ENCODE peak calls at places on chromosomes 2 and 18, in four cellular contexts. One of them, this sample, is unnamed. For H3K4me1, the result is how much of the 10 kb centered on the place peaks cover.

GRCh38 chr2:170716851-170717598 is 1.9 kb downstream of the SP5 start:
- DNase-seq in adrenal gland: no peak
- DNase-seq in cardiac muscle cell: peak
- DNase-seq in ascending aorta: peak
- DNase-seq in this sample: peak

GRCh38 chr2:197108758-197109157 is 182.3 kb upstream of the PGAP1 start:
- DNase-seq in adrenal gland: peak
- DNase-seq in cardiac muscle cell: no peak
- DNase-seq in ascending aorta: peak
- DNase-seq in this sample: peak

GRCh38 chr2:134866498-134867099 is 28.2 kb downstream of the ACMSD start:
- DNase-seq in adrenal gland: no peak
- DNase-seq in cardiac muscle cell: no peak
- DNase-seq in ascending aorta: no peak
- DNase-seq in this sample: no peak

GRCh38 chr2:127145255-127145899 is 38.4 kb upstream of the BIN1 start:
- DNase-seq in adrenal gland: peak
- DNase-seq in cardiac muscle cell: no peak
- DNase-seq in ascending aorta: no peak
- DNase-seq in this sample: no peak

GRCh38 chr2:13968811-13969210 is 663.7 kb upstream of the LRATD1 start:
- DNase-seq in adrenal gland: no peak
- DNase-seq in cardiac muscle cell: no peak
- DNase-seq in ascending aorta: no peak
- DNase-seq in this sample: no peak

GRCh38 chr2:218168016-218168415 is 1.3 kb upstream of the CXCR1 start:
- DNase-seq in adrenal gland: no peak
- DNase-seq in cardiac muscle cell: no peak
- DNase-seq in ascending aorta: no peak
- DNase-seq in this sample: no peak

GRCh38 chr18:49723648-49724180 is 89.6 kb downstream of the ACAA2 start:
- DNase-seq in adrenal gland: no peak
- DNase-seq in cardiac muscle cell: no peak
- DNase-seq in ascending aorta: no peak
- DNase-seq in this sample: peak

GRCh38 chr2:120943403-120944034 is 207.9 kb downstream of the GLI2 start:
- DNase-seq in adrenal gland: no peak
- DNase-seq in cardiac muscle cell: no peak
- DNase-seq in ascending aorta: no peak
- DNase-seq in this sample: no peak

GRCh38 chr2:232870766-232871371 is 805 bp downstream of the SNORC start:
- DNase-seq in adrenal gland: peak
- DNase-seq in cardiac muscle cell: no peak
- DNase-seq in ascending aorta: no peak
- DNase-seq in this sample: no peak

GRCh38 chr18:23575309-23575651 is 11.0 kb downstream of the NPC1 start:
- DNase-seq in adrenal gland: no peak
- DNase-seq in cardiac muscle cell: no peak
- DNase-seq in ascending aorta: no peak
- DNase-seq in this sample: no peak

GRCh38 chr2:202237787-202238233 is 587 bp downstream of the SUMO1 start:
- DNase-seq in adrenal gland: peak
- DNase-seq in cardiac muscle cell: peak
- DNase-seq in ascending aorta: peak
- DNase-seq in this sample: peak

GRCh38 chr2:51490576-51491234 is 458.8 kb upstream of the NRXN1 start:
- DNase-seq in adrenal gland: no peak
- DNase-seq in cardiac muscle cell: no peak
- DNase-seq in ascending aorta: no peak
- DNase-seq in this sample: no peak

GRCh38 chr2:60837123-60837522 is 44.3 kb upstream of the REL start:
- DNase-seq in adrenal gland: no peak
- DNase-seq in cardiac muscle cell: no peak
- DNase-seq in ascending aorta: no peak
- DNase-seq in this sample: no peak

GRCh38 chr18:47413327-47413726 is 161.9 kb upstream of the SKOR2 start:
- DNase-seq in adrenal gland: no peak
- DNase-seq in cardiac muscle cell: no peak
- DNase-seq in ascending aorta: no peak
- DNase-seq in this sample: peak

GRCh38 chr2:28544915-28545589 is 49.2 kb downstream of the PLB1 start:
- DNase-seq in adrenal gland: peak
- DNase-seq in cardiac muscle cell: no peak
- DNase-seq in ascending aorta: no peak
- DNase-seq in this sample: peak

GRCh38 chr2:206556357-206556949 is 85.8 kb upstream of the FAM237A start:
- DNase-seq in adrenal gland: no peak
- DNase-seq in cardiac muscle cell: peak
- DNase-seq in ascending aorta: no peak
- DNase-seq in this sample: no peak

GRCh38 chr2:228600265-228600664 is 418.8 kb upstream of the SPHKAP start:
- DNase-seq in adrenal gland: no peak
- DNase-seq in cardiac muscle cell: no peak
- DNase-seq in ascending aorta: no peak
- DNase-seq in this sample: no peak

GRCh38 chr2:201059961-201060525 is 11.4 kb downstream of the HYCC2 start:
- DNase-seq in adrenal gland: no peak
- DNase-seq in cardiac muscle cell: no peak
- DNase-seq in ascending aorta: no peak
- DNase-seq in this sample: no peak

GRCh38 chr2:200483729-200484198 is 26.1 kb downstream of the KCTD18 start:
- DNase-seq in adrenal gland: peak
- DNase-seq in cardiac muscle cell: peak
- DNase-seq in ascending aorta: no peak
- DNase-seq in this sample: peak

GRCh38 chr2:212032536-212033219 is 505.9 kb downstream of the ERBB4 start:
- DNase-seq in adrenal gland: no peak
- DNase-seq in cardiac muscle cell: no peak
- DNase-seq in ascending aorta: no peak
- DNase-seq in this sample: no peak

DNA sequence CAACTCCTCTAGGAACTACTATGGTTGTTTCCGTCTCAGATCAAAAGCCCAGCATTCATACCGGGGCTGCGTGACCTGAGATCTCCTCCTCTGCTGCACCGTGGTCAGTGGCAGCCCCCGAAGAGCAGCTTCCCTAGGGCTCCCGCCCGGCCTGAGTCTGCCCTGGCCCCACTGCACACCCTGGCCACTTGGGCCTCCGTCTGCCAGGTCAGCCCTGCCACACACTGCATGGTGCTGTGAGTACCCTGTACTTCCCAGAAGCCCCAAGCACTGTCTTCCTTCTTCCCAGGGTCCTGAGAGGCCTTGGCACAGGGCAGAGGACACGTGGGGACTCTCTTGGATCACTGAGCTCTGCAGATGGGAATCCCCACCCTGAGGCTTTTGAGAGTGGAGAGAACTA is 81.5 kb upstream of the GPC1 start:
- DNase-seq in adrenal gland: no peak
- DNase-seq in cardiac muscle cell: no peak
- DNase-seq in ascending aorta: no peak
- DNase-seq in this sample: no peak
- H3K4me3 ChIP-seq in adrenal gland: no peak
- H3K4me3 ChIP-seq in cardiac muscle cell: no peak
- H3K4me3 ChIP-seq in ascending aorta: no peak
- H3K4me3 ChIP-seq in this sample: no peak

DNA sequence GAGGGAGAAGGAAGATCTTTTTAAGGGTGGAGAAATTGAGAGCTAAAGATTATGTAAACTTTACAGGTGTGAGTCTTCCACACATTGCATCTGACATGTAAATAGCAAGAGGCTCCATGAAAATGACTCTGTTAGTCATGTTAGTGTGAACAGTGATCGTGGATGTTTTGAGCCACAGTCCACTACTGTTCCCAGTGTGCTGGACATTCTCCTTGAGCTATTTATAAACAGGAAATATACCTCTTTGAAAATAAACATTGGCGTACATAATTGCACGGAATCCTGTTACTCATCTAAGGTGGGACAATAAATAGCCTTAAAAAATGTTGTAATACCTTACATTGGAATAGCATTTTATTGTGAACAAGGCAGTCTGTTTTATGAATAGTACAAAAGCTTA is 37.0 kb downstream of the LIMS1 start:
- DNase-seq in adrenal gland: no peak
- DNase-seq in cardiac muscle cell: no peak
- DNase-seq in ascending aorta: no peak
- DNase-seq in this sample: no peak
- H3K4me1 ChIP-seq in adrenal gland: under half
- H3K4me1 ChIP-seq in cardiac muscle cell: under half
- H3K4me1 ChIP-seq in ascending aorta: under half
- H3K4me1 ChIP-seq in this sample: under half

GRCh38 chr2:71336384-71336783 is 4.8 kb downstream of the ZNF638 start:
- DNase-seq in adrenal gland: no peak
- DNase-seq in cardiac muscle cell: no peak
- DNase-seq in ascending aorta: no peak
- DNase-seq in this sample: no peak
- H3K4me3 ChIP-seq in adrenal gland: no peak
- H3K4me3 ChIP-seq in cardiac muscle cell: no peak
- H3K4me3 ChIP-seq in ascending aorta: no peak
- H3K4me3 ChIP-seq in this sample: no peak

GRCh38 chr2:236162031-236162803 is 6.0 kb downstream of the GBX2 start:
- DNase-seq in adrenal gland: no peak
- DNase-seq in cardiac muscle cell: no peak
- DNase-seq in ascending aorta: no peak
- DNase-seq in this sample: no peak

GRCh38 chr2:236161082-236161462 is 7.1 kb downstream of the GBX2 start:
- DNase-seq in adrenal gland: no peak
- DNase-seq in cardiac muscle cell: no peak
- DNase-seq in ascending aorta: no peak
- DNase-seq in this sample: no peak

GRCh38 chr2:236162804-236163482 is 5.2 kb downstream of the GBX2 start:
- DNase-seq in adrenal gland: no peak
- DNase-seq in cardiac muscle cell: no peak
- DNase-seq in ascending aorta: no peak
- DNase-seq in this sample: no peak

GRCh38 chr2:236160366-236161081 is 7.7 kb downstream of the GBX2 start:
- DNase-seq in adrenal gland: no peak
- DNase-seq in cardiac muscle cell: no peak
- DNase-seq in ascending aorta: no peak
- DNase-seq in this sample: no peak

GRCh38 chr2:236161531-236161930 is 6.7 kb downstream of the GBX2 start:
- DNase-seq in adrenal gland: no peak
- DNase-seq in cardiac muscle cell: no peak
- DNase-seq in ascending aorta: no peak
- DNase-seq in this sample: no peak
- H3K4me1 ChIP-seq in adrenal gland: under half
- H3K4me1 ChIP-seq in cardiac muscle cell: under half
- H3K4me1 ChIP-seq in ascending aorta: under half
- H3K4me1 ChIP-seq in this sample: under half

GRCh38 chr2:241541564-241542277 is 16.8 kb upstream of the BOK start:
- DNase-seq in adrenal gland: no peak
- DNase-seq in cardiac muscle cell: peak
- DNase-seq in ascending aorta: no peak
- DNase-seq in this sample: no peak

GRCh38 chr2:241542278-241542605 is 16.3 kb upstream of the BOK start:
- DNase-seq in adrenal gland: no peak
- DNase-seq in cardiac muscle cell: no peak
- DNase-seq in ascending aorta: no peak
- DNase-seq in this sample: no peak

GRCh38 chr2:241539616-241540374 is 18.8 kb upstream of the BOK start:
- DNase-seq in adrenal gland: no peak
- DNase-seq in cardiac muscle cell: no peak
- DNase-seq in ascending aorta: no peak
- DNase-seq in this sample: no peak

GRCh38 chr2:241540391-241540765 is 18.2 kb upstream of the BOK start:
- DNase-seq in adrenal gland: no peak
- DNase-seq in cardiac muscle cell: no peak
- DNase-seq in ascending aorta: no peak
- DNase-seq in this sample: no peak

GRCh38 chr2:241540766-241541561 is 17.6 kb upstream of the BOK start:
- DNase-seq in adrenal gland: no peak
- DNase-seq in cardiac muscle cell: peak
- DNase-seq in ascending aorta: no peak
- DNase-seq in this sample: peak
- H3K4me3 ChIP-seq in adrenal gland: no peak
- H3K4me3 ChIP-seq in cardiac muscle cell: peak
- H3K4me3 ChIP-seq in ascending aorta: peak
- H3K4me3 ChIP-seq in this sample: no peak

GRCh38 chr2:238728322-238729260 is 119.3 kb upstream of the TWIST2 start:
- DNase-seq in adrenal gland: no peak
- DNase-seq in cardiac muscle cell: no peak
- DNase-seq in ascending aorta: peak
- DNase-seq in this sample: peak
- H3K4me1 ChIP-seq in adrenal gland: under half
- H3K4me1 ChIP-seq in cardiac muscle cell: under half
- H3K4me1 ChIP-seq in ascending aorta: under half
- H3K4me1 ChIP-seq in this sample: under half

DNA sequence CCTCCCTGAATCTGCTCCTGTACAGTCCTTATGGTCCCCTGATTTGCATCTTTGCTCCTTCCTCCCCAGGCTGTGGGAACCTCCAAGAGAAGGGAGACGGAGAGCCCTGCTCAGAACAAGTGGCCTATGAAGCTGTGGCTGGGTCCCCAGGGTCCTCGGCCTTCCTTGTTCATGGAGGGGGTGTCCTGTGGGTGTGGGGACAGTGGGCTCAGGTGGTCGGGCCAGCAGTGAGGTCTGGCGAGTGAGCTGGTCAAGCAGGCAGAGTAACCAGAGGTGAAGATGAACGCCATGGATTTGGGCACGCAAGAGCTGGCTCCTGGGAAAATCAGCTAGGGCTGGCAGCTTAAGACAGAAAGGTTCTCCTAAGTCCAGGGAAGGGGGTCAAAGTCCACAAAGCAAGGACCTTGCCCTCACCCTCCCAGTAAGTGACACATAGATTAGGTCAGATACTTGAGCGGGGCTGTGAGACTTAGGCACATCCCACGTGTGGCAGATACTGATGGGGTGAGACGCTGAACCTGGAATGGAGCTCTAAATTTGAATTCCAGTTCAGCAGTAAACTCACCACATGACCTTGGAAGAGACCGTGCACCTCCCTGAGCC is 24.8 kb downstream of the GNLY start:
- DNase-seq in adrenal gland: no peak
- DNase-seq in cardiac muscle cell: no peak
- DNase-seq in ascending aorta: no peak
- DNase-seq in this sample: no peak
- H3K4me3 ChIP-seq in adrenal gland: no peak
- H3K4me3 ChIP-seq in cardiac muscle cell: no peak
- H3K4me3 ChIP-seq in ascending aorta: no peak
- H3K4me3 ChIP-seq in this sample: no peak